ENCODE peak calls at places on chromosomes 2 and 18, in nine cellular contexts. One of them, this sample, is unnamed.

GRCh38 chr2:119756837-119757236 is 2.9 kb upstream of the PTPN4 start:
- DNase-seq in sigmoid colon: no peak
- DNase-seq in HCT116: peak; percentile 62
- DNase-seq in stomach: peak; percentile 82
- DNase-seq in upper lobe of left lung: no peak
- DNase-seq in prostate gland: no peak
- DNase-seq in HL-60: no peak
- DNase-seq in SK-N-SH: no peak
- DNase-seq in HepG2: peak; percentile 57
- DNase-seq in this sample: no peak

GRCh38 chr2:231781798-231782726 is 980 bp upstream of the PDE6D start:
- DNase-seq in sigmoid colon: no peak
- DNase-seq in HCT116: peak; percentile 10
- DNase-seq in stomach: no peak
- DNase-seq in upper lobe of left lung: no peak
- DNase-seq in prostate gland: peak; percentile 20
- DNase-seq in HL-60: peak; percentile 32
- DNase-seq in SK-N-SH: no peak
- DNase-seq in HepG2: no peak
- DNase-seq in this sample: no peak

GRCh38 chr18:37711990-37712389 is 146.4 kb upstream of the CELF4 start:
- DNase-seq in sigmoid colon: no peak
- DNase-seq in HCT116: no peak
- DNase-seq in stomach: no peak
- DNase-seq in upper lobe of left lung: no peak
- DNase-seq in prostate gland: no peak
- DNase-seq in HL-60: no peak
- DNase-seq in SK-N-SH: no peak
- DNase-seq in HepG2: no peak
- DNase-seq in this sample: no peak

GRCh38 chr2:42787424-42787787 is 5.0 kb downstream of the HAAO start:
- DNase-seq in sigmoid colon: no peak
- DNase-seq in HCT116: no peak
- DNase-seq in stomach: no peak
- DNase-seq in upper lobe of left lung: no peak
- DNase-seq in prostate gland: no peak
- DNase-seq in HL-60: no peak
- DNase-seq in SK-N-SH: no peak
- DNase-seq in HepG2: no peak
- DNase-seq in this sample: no peak

GRCh38 chr2:14752294-14752693 is 119.8 kb downstream of the LRATD1 start:
- DNase-seq in sigmoid colon: no peak
- DNase-seq in HCT116: no peak
- DNase-seq in stomach: no peak
- DNase-seq in upper lobe of left lung: no peak
- DNase-seq in prostate gland: no peak
- DNase-seq in HL-60: no peak
- DNase-seq in SK-N-SH: no peak
- DNase-seq in HepG2: no peak
- DNase-seq in this sample: peak; percentile 47

GRCh38 chr18:5543036-5543671 is 643 bp downstream of the EPB41L3 start:
- DNase-seq in sigmoid colon: peak; percentile 74
- DNase-seq in HCT116: no peak
- DNase-seq in stomach: no peak
- DNase-seq in upper lobe of left lung: peak; percentile 88
- DNase-seq in prostate gland: no peak
- DNase-seq in HL-60: no peak
- DNase-seq in SK-N-SH: peak; percentile 52
- DNase-seq in HepG2: no peak
- DNase-seq in this sample: no peak

GRCh38 chr2:223001831-223002230 is 50.2 kb upstream of the KCNE4 start:
- DNase-seq in sigmoid colon: no peak
- DNase-seq in HCT116: no peak
- DNase-seq in stomach: no peak
- DNase-seq in upper lobe of left lung: no peak
- DNase-seq in prostate gland: no peak
- DNase-seq in HL-60: no peak
- DNase-seq in SK-N-SH: no peak
- DNase-seq in HepG2: no peak
- DNase-seq in this sample: no peak

GRCh38 chr18:50715919-50716318 is 103.9 kb downstream of the MRO start:
- DNase-seq in sigmoid colon: no peak
- DNase-seq in HCT116: no peak
- DNase-seq in stomach: no peak
- DNase-seq in upper lobe of left lung: no peak
- DNase-seq in prostate gland: no peak
- DNase-seq in HL-60: no peak
- DNase-seq in SK-N-SH: no peak
- DNase-seq in HepG2: no peak
- DNase-seq in this sample: no peak

GRCh38 chr2:102030855-102031527 is 39.2 kb downstream of the IL1R2 start:
- DNase-seq in sigmoid colon: no peak
- DNase-seq in HCT116: no peak
- DNase-seq in stomach: no peak
- DNase-seq in upper lobe of left lung: no peak
- DNase-seq in prostate gland: no peak
- DNase-seq in HL-60: no peak
- DNase-seq in SK-N-SH: no peak
- DNase-seq in HepG2: peak; percentile 96
- DNase-seq in this sample: no peak

GRCh38 chr2:225120175-225120574 is 77.9 kb upstream of the DOCK10 start:
- DNase-seq in sigmoid colon: no peak
- DNase-seq in HCT116: no peak
- DNase-seq in stomach: no peak
- DNase-seq in upper lobe of left lung: no peak
- DNase-seq in prostate gland: no peak
- DNase-seq in HL-60: no peak
- DNase-seq in SK-N-SH: no peak
- DNase-seq in HepG2: no peak
- DNase-seq in this sample: no peak

GRCh38 chr2:156189584-156189983 is 142.9 kb downstream of the NR4A2 start:
- DNase-seq in sigmoid colon: no peak
- DNase-seq in HCT116: no peak
- DNase-seq in stomach: no peak
- DNase-seq in upper lobe of left lung: no peak
- DNase-seq in prostate gland: no peak
- DNase-seq in HL-60: no peak
- DNase-seq in SK-N-SH: no peak
- DNase-seq in HepG2: no peak
- DNase-seq in this sample: no peak

GRCh38 chr2:85579266-85579935 is 2.0 kb downstream of the VAMP8 start:
- DNase-seq in sigmoid colon: no peak
- DNase-seq in HCT116: no peak
- DNase-seq in stomach: no peak
- DNase-seq in upper lobe of left lung: no peak
- DNase-seq in prostate gland: no peak
- DNase-seq in HL-60: no peak
- DNase-seq in SK-N-SH: no peak
- DNase-seq in HepG2: no peak
- DNase-seq in this sample: no peak

GRCh38 chr2:240831594-240832204 is 11.7 kb upstream of the KIF1A start:
- DNase-seq in sigmoid colon: no peak
- DNase-seq in HCT116: no peak
- DNase-seq in stomach: no peak
- DNase-seq in upper lobe of left lung: peak; percentile 86
- DNase-seq in prostate gland: no peak
- DNase-seq in HL-60: no peak
- DNase-seq in SK-N-SH: peak; percentile 71
- DNase-seq in HepG2: no peak
- DNase-seq in this sample: no peak

GRCh38 chr2:170488807-170489206 is 226.3 kb upstream of the SP5 start:
- DNase-seq in sigmoid colon: no peak
- DNase-seq in HCT116: no peak
- DNase-seq in stomach: no peak
- DNase-seq in upper lobe of left lung: no peak
- DNase-seq in prostate gland: no peak
- DNase-seq in HL-60: no peak
- DNase-seq in SK-N-SH: no peak
- DNase-seq in HepG2: no peak
- DNase-seq in this sample: no peak
- H3K4me3 ChIP-seq in sigmoid colon: no peak overlapping the region
- H3K4me3 ChIP-seq in HCT116: no peak overlapping the region
- H3K4me3 ChIP-seq in stomach: no peak overlapping the region
- H3K4me3 ChIP-seq in upper lobe of left lung: no peak overlapping the region
- H3K4me3 ChIP-seq in prostate gland: no peak overlapping the region
- H3K4me3 ChIP-seq in HL-60: no peak overlapping the region
- H3K4me3 ChIP-seq in SK-N-SH: no peak overlapping the region
- H3K4me3 ChIP-seq in HepG2: no peak overlapping the region
- H3K4me3 ChIP-seq in this sample: no peak overlapping the region

GRCh38 chr2:135785032-135785431 is 43.4 kb downstream of the UBXN4 start:
- DNase-seq in sigmoid colon: no peak
- DNase-seq in HCT116: no peak
- DNase-seq in stomach: no peak
- DNase-seq in upper lobe of left lung: no peak
- DNase-seq in prostate gland: no peak
- DNase-seq in HL-60: no peak
- DNase-seq in SK-N-SH: no peak
- DNase-seq in HepG2: peak; percentile 45
- DNase-seq in this sample: no peak

GRCh38 chr2:135791418-135792190 is 45.4 kb downstream of the LCT start:
- DNase-seq in sigmoid colon: no peak
- DNase-seq in HCT116: no peak
- DNase-seq in stomach: no peak
- DNase-seq in upper lobe of left lung: no peak
- DNase-seq in prostate gland: no peak
- DNase-seq in HL-60: no peak
- DNase-seq in SK-N-SH: no peak
- DNase-seq in HepG2: no peak
- DNase-seq in this sample: peak; percentile 81

GRCh38 chr2:135792401-135793152 is 44.4 kb downstream of the LCT start:
- DNase-seq in sigmoid colon: no peak
- DNase-seq in HCT116: no peak
- DNase-seq in stomach: no peak
- DNase-seq in upper lobe of left lung: no peak
- DNase-seq in prostate gland: no peak
- DNase-seq in HL-60: no peak
- DNase-seq in SK-N-SH: no peak
- DNase-seq in HepG2: no peak
- DNase-seq in this sample: peak; percentile 80

DNA sequence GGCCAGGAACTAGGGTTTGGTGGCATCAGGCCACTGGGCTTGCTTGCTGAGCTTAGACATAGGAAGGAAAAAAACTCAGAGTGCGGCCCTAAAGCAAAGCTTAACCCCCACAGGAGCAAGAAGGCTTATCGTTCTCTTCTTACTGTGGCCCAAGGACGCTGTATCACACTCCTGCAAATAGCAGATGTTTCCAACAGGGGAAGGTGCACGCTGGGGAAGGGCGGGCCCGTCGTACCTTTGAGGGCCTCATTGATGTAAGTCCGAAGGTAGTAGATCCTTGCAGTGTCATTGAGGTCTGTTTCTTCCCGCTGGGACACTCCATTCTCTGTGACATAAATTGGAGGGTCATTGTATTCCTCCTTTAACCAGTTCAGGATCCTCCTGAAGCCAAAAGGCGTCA is 46.6 kb downstream of the LCT start:
- DNase-seq in sigmoid colon: no peak
- DNase-seq in HCT116: no peak
- DNase-seq in stomach: no peak
- DNase-seq in upper lobe of left lung: no peak
- DNase-seq in prostate gland: no peak
- DNase-seq in HL-60: no peak
- DNase-seq in SK-N-SH: no peak
- DNase-seq in HepG2: no peak
- DNase-seq in this sample: peak; percentile 60
- TF ChIP-seq POLR2AphosphoS5 in sigmoid colon: no peak
- TF ChIP-seq POLR2AphosphoS5 in HCT116: no peak
- TF ChIP-seq POLR2AphosphoS5 in stomach: no peak
- TF ChIP-seq POLR2AphosphoS5 in upper lobe of left lung: no peak
- TF ChIP-seq POLR2AphosphoS5 in prostate gland: no peak
- TF ChIP-seq POLR2AphosphoS5 in HL-60: no peak
- TF ChIP-seq POLR2AphosphoS5 in SK-N-SH: no peak
- TF ChIP-seq POLR2AphosphoS5 in HepG2: no peak
- TF ChIP-seq POLR2AphosphoS5 in this sample: no peak

DNA sequence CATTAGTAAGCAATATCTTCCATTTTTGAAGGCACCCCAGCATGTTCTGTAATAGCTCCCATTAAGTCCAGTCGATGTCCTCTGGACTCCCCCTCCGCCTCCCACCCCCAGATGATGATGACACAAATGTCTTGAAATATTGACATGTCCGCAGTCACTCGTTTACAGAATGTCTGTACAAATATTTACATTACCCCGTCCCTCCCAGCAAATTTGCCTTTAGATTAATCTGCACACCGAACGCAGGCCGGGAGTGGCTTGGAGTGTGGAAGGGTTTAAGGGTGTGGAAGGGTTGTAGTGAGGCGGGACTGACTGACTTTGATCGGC is 853 bp upstream of the OSBPL6 start:
- DNase-seq in sigmoid colon: no peak
- DNase-seq in HCT116: no peak
- DNase-seq in stomach: no peak
- DNase-seq in upper lobe of left lung: no peak
- DNase-seq in prostate gland: peak; percentile 55
- DNase-seq in HL-60: no peak
- DNase-seq in SK-N-SH: no peak
- DNase-seq in HepG2: peak; percentile 85
- DNase-seq in this sample: no peak
- H3K27ac ChIP-seq in sigmoid colon: peak overlapping the region; percentile 91
- H3K27ac ChIP-seq in HCT116: peak overlapping the region; percentile 79
- H3K27ac ChIP-seq in stomach: peak overlapping the region; percentile 88
- H3K27ac ChIP-seq in upper lobe of left lung: peak overlapping the region; percentile 90
- H3K27ac ChIP-seq in prostate gland: peak overlapping the region; percentile 95
- H3K27ac ChIP-seq in HL-60: no peak overlapping the region
- H3K27ac ChIP-seq in SK-N-SH: peak overlapping the region; percentile 63
- H3K27ac ChIP-seq in HepG2: no peak overlapping the region
- H3K27ac ChIP-seq in this sample: peak overlapping the region; percentile 95

DNA sequence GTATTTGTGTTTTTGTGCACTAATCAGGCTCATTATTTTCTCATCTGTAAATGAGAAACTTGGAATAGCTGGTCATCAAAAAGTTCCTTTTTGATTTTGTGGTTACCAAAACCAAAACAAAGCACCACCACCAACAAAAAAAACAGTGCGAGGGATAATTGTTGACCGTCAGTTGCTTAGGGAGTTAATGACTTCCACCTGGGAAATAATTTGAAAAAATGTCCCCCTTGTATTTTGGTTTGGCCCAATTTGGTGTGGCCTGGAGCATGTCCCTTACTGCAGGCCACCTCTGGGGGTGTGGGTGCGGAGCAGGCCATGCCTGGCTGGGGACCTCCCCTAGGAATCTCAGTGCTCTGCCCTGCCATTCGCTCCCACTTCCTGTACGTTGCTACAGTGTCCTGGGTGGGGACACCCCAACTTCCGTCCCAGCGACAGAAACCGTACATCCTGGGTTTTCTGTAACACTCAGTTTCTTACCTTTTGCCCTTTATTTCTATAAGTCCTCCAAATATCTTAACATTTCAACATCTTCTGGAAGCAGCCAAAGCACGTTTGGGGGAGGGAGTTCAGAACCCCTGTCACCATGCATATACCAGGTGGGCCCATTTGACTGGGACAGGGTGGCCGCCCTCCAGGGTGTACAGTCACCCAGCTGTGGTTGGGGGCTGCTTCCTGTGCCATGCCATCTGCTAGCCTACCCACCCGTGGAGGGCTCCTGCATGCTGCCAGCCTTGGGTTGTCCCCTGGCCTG is 31.3 kb downstream of the NCK2 start:
- DNase-seq in sigmoid colon: no peak
- DNase-seq in HCT116: no peak
- DNase-seq in stomach: no peak
- DNase-seq in upper lobe of left lung: no peak
- DNase-seq in prostate gland: no peak
- DNase-seq in HL-60: no peak
- DNase-seq in SK-N-SH: peak; percentile 44
- DNase-seq in HepG2: no peak
- DNase-seq in this sample: no peak
- H3K4me3 ChIP-seq in sigmoid colon: no peak overlapping the region
- H3K4me3 ChIP-seq in HCT116: no peak overlapping the region
- H3K4me3 ChIP-seq in stomach: no peak overlapping the region
- H3K4me3 ChIP-seq in upper lobe of left lung: no peak overlapping the region
- H3K4me3 ChIP-seq in prostate gland: no peak overlapping the region
- H3K4me3 ChIP-seq in HL-60: peak overlapping the region; percentile 13
- H3K4me3 ChIP-seq in SK-N-SH: no peak overlapping the region
- H3K4me3 ChIP-seq in HepG2: no peak overlapping the region
- H3K4me3 ChIP-seq in this sample: no peak overlapping the region

This sample was measured in esophagus muscularis mucosa.